ENCODE peak calls at places on chromosomes 2 and 18, in eight cellular contexts. P is neural progenitor cell; U is foreskin keratinocyte; L is CD8-positive, alpha-beta T cell; Z is tibial artery; B is cardiac muscle cell; N is fibroblast of lung; G is pancreas. R is an unnamed sample.

GRCh38 chr2:23587330-23587729 is 202.4 kb downstream of the KLHL29 start:
- DNase-seq in B (no peak), P (no peak), G (no peak), N (no peak), L (no peak), Z (no peak), U (no peak), R (no peak)

GRCh38 chr2:226256709-226257401 is 542.8 kb downstream of the IRS1 start:
- DNase-seq in P (no peak), B (peak; percentile 13), Z (no peak), G (no peak), N (peak; percentile 53), L (no peak), U (no peak), R (no peak)

GRCh38 chr2:230174466-230174865 is 45.3 kb downstream of the SP110 start:
- DNase-seq in P (no peak), L (no peak), Z (no peak), B (no peak), N (no peak), G (no peak), U (no peak), R (no peak)

GRCh38 chr2:40105593-40105992 is 326.5 kb upstream of the THUMPD2 start:
- DNase-seq in G (no peak), Z (no peak), P (no peak), L (no peak), U (peak; percentile 34), B (peak; percentile 51), N (peak; percentile 90), R (no peak)

GRCh38 chr18:74226666-74227065 is 65.1 kb downstream of the CYB5A start:
- DNase-seq in U (no peak), L (no peak), G (no peak), B (no peak), N (no peak), P (no peak), Z (no peak), R (no peak)

GRCh38 chr2:230983566-230983965 is 12.4 kb upstream of the SPATA3 start:
- DNase-seq in G (no peak), Z (no peak), B (no peak), P (no peak), L (no peak), N (no peak), U (no peak), R (no peak)

GRCh38 chr18:51520676-51521180 is 323.2 kb upstream of the MEX3C start:
- DNase-seq in U (no peak), N (no peak), B (no peak), L (no peak), P (no peak), Z (no peak), G (no peak), R (no peak)

GRCh38 chr18:58616446-58616845 is 12.4 kb downstream of the ALPK2 start:
- DNase-seq in Z (no peak), P (no peak), N (no peak), G (no peak), L (no peak), B (no peak), U (no peak), R (no peak)

GRCh38 chr2:168596881-168597280 is 140.8 kb downstream of the CERS6 start:
- DNase-seq in Z (no peak), P (no peak), G (no peak), B (no peak), L (no peak), N (peak; percentile 42), U (peak; percentile 61), R (no peak)

GRCh38 chr18:78542204-78542603 is 437.4 kb upstream of the SALL3 start:
- DNase-seq in U (peak; percentile 3), G (peak; percentile 79), B (peak; percentile 6), N (no peak), L (no peak), Z (peak; percentile 36), P (no peak), R (no peak)

GRCh38 chr18:27564066-27564465 is 379.0 kb upstream of the CHST9 start:
- DNase-seq in U (no peak), P (no peak), N (no peak), G (no peak), B (no peak), L (no peak), Z (no peak), R (no peak)

GRCh38 chr2:8189316-8189715 is 492.5 kb upstream of the ID2 start:
- DNase-seq in Z (no peak), G (no peak), U (no peak), P (no peak), N (no peak), B (no peak), L (no peak), R (no peak)

GRCh38 chr2:150042844-150043503 is 444.5 kb downstream of the RND3 start:
- DNase-seq in G (no peak), P (no peak), U (no peak), Z (no peak), L (no peak), N (no peak), B (no peak), R (no peak)

GRCh38 chr2:154697422-154698237 is 865 bp upstream of the KCNJ3 start:
- DNase-seq in Z (peak; percentile 22), L (no peak), B (peak; percentile 7), P (peak; percentile 83), N (peak; percentile 6), G (peak; percentile 13), U (no peak), R (no peak)

GRCh38 chr2:15865923-15866322 is 74.4 kb upstream of the MYCN start:
- DNase-seq in Z (no peak), L (no peak), P (no peak), G (no peak), U (no peak), N (no peak), B (no peak), R (no peak)

GRCh38 chr2:231278868-231279267 is 80.4 kb downstream of the ARMC9 start:
- DNase-seq in B (no peak), N (no peak), G (no peak), Z (no peak), U (no peak), P (no peak), L (no peak), R (no peak)

GRCh38 chr2:8510519-8510918 is 171.3 kb upstream of the ID2 start:
- DNase-seq in P (no peak), Z (no peak), G (no peak), L (no peak), N (no peak), U (no peak), B (no peak), R (no peak)

GRCh38 chr2:170715932-170716777 is 1.0 kb downstream of the SP5 start:
- DNase-seq in G (no peak), Z (no peak), L (no peak), U (no peak), P (peak; percentile 64), N (no peak), B (no peak), R (peak; percentile 84)

GRCh38 chr2:41784496-41784895 is 263.3 kb upstream of the PKDCC start:
- DNase-seq in P (no peak), L (no peak), Z (no peak), G (no peak), B (no peak), N (no peak), U (no peak), R (peak; percentile 53)

GRCh38 chr18:38996056-38996455 is 1430.5 kb upstream of the CELF4 start:
- DNase-seq in P (no peak), N (no peak), U (no peak), G (no peak), L (no peak), Z (no peak), B (no peak), R (no peak)
- H3K27me3 ChIP-seq in P (no peaks in the 10 kb centered on the region), N (no peaks in the 10 kb centered on the region), U (no peaks in the 10 kb centered on the region), G (no peaks in the 10 kb centered on the region), L (no peaks in the 10 kb centered on the region), Z (no peaks in the 10 kb centered on the region), B (no peaks in the 10 kb centered on the region), R (no peaks in the 10 kb centered on the region)

DNA sequence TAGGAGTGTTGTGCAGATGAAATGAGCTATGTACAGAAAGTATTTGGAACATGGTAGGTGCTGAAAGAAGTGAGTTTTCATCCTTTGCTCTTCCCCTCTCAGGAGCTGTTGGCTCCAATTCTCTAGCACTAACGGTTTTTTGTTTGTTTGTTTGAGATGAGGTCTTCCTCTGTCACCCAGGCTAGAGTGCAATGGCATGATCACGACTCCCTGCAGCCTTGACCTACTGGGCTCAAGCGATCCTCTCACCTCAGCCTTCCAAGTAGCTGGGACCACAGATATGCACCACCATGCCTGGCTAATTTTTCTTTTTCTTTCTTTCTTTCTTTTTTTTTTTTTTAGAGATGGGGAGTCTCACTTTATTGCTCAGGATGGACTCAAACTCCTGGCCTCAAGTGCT is 12.8 kb downstream of the ABCG5 start:
- DNase-seq in L (no peak), G (no peak), N (no peak), B (no peak), P (no peak), Z (no peak), U (no peak), R (no peak)
- H3K27me3 ChIP-seq in L (peaks cover 3% of the 10 kb centered on the region), G (no peaks in the 10 kb centered on the region), N (peaks cover 19% of the 10 kb centered on the region), B (peaks cover 7% of the 10 kb centered on the region), P (no peaks in the 10 kb centered on the region), Z (peaks cover 7% of the 10 kb centered on the region), U (peaks cover 56% of the 10 kb centered on the region), R (peaks cover 28% of the 10 kb centered on the region)

GRCh38 chr18:10726198-10727068 is 200.6 kb downstream of the NAPG start:
- DNase-seq in G (peak; percentile 57), U (peak; percentile 25), L (no peak), N (no peak), Z (no peak), P (no peak), B (no peak), R (peak; percentile 57)
- H3K27me3 ChIP-seq in G (no peaks in the 10 kb centered on the region), U (no peaks in the 10 kb centered on the region), L (no peaks in the 10 kb centered on the region), N (no peaks in the 10 kb centered on the region), Z (no peaks in the 10 kb centered on the region), P (no peaks in the 10 kb centered on the region), B (no peaks in the 10 kb centered on the region), R (no peaks in the 10 kb centered on the region)

GRCh38 chr18:22558945-22559385 is 141.2 kb upstream of the CTAGE1 start:
- DNase-seq in L (no peak), P (peak; percentile 49), Z (peak; percentile 75), N (peak; percentile 83), G (peak; percentile 70), U (no peak), B (peak; percentile 86), R (peak; percentile 92)
- H3K27me3 ChIP-seq in L (peaks cover 3% of the 10 kb centered on the region), P (peaks cover 76% of the 10 kb centered on the region), Z (no peaks in the 10 kb centered on the region), N (no peaks in the 10 kb centered on the region), G (no peaks in the 10 kb centered on the region), U (peaks cover 7% of the 10 kb centered on the region), B (no peaks in the 10 kb centered on the region), R (no peaks in the 10 kb centered on the region)

GRCh38 chr2:232931636-232932035 is 61.6 kb downstream of the SNORC start:
- DNase-seq in Z (no peak), L (no peak), U (no peak), G (no peak), P (no peak), N (peak; percentile 41), B (no peak), R (no peak)
- H3K27me3 ChIP-seq in Z (peaks cover 25% of the 10 kb centered on the region), L (peaks cover 6% of the 10 kb centered on the region), U (peaks cover 64% of the 10 kb centered on the region), G (no peaks in the 10 kb centered on the region), P (peaks cover 62% of the 10 kb centered on the region), N (peaks cover 13% of the 10 kb centered on the region), B (peaks cover 53% of the 10 kb centered on the region), R (peaks cover 16% of the 10 kb centered on the region)